ENCODE peak calls at places on chromosomes 6 and 20, in ten cellular contexts. F is spleen; C is cardiac muscle cell; Y is uterus; I is heart left ventricle; W is naive thymus-derived CD4-positive, alpha-beta T cell; Z is ovary; V is mammary epithelial cell; D is BJ; H is tibial artery. E is an unnamed sample. For H3K36me3, the result is how much of the 10 kb centered on the place peaks cover.

GRCh38 chr6:22145823-22146379 is 150.9 kb downstream of the PRL start:
- DNase-seq in F (no peak), C (peak), Y (peak), I (no peak), W (no peak), Z (no peak), V (peak), D (peak), H (no peak), E (no peak)

GRCh38 chr20:17538517-17539170 is 7.5 kb upstream of the BFSP1 start:
- DNase-seq in F (no peak), C (no peak), Y (no peak), I (no peak), W (no peak), Z (no peak), V (no peak), D (no peak), H (no peak), E (no peak)

GRCh38 chr6:14335071-14335470 is 217.5 kb downstream of the CD83 start:
- DNase-seq in F (no peak), C (no peak), Y (no peak), I (no peak), W (no peak), Z (no peak), V (no peak), D (no peak), H (no peak), E (no peak)

GRCh38 chr20:48056218-48056617 is 270.9 kb upstream of the SULF2 start:
- DNase-seq in F (no peak), C (no peak), Y (no peak), I (no peak), W (no peak), Z (no peak), V (peak), D (no peak), H (no peak), E (no peak)

GRCh38 chr6:170291271-170292110 is 613 bp upstream of the DLL1 start:
- DNase-seq in F (peak), C (no peak), Y (peak), I (peak), W (no peak), Z (peak), V (peak), D (no peak), H (peak), E (peak)

GRCh38 chr20:51542033-51542893 is at the start of gene NFATC2:
- DNase-seq in F (peak), C (no peak), Y (no peak), I (peak), W (peak), Z (peak), V (no peak), D (no peak), H (no peak), E (peak)

GRCh38 chr6:23414204-23414501 is 711.9 kb upstream of the NRSN1 start:
- DNase-seq in F (no peak), C (peak), Y (no peak), I (no peak), W (no peak), Z (no peak), V (peak), D (peak), H (no peak), E (no peak)

GRCh38 chr6:15183979-15184378 is 61.9 kb upstream of the JARID2 start:
- DNase-seq in F (no peak), C (no peak), Y (no peak), I (no peak), W (peak), Z (no peak), V (no peak), D (no peak), H (no peak), E (no peak)

GRCh38 chr6:87483929-87484328 is 11.2 kb downstream of the SLC35A1 start:
- DNase-seq in F (no peak), C (peak), Y (no peak), I (no peak), W (no peak), Z (no peak), V (peak), D (peak), H (no peak), E (peak)

GRCh38 chr20:14672066-14672465 is 334.7 kb upstream of the FLRT3 start:
- DNase-seq in F (no peak), C (peak), Y (no peak), I (no peak), W (no peak), Z (no peak), V (no peak), D (no peak), H (no peak), E (no peak)

GRCh38 chr6:140253096-140253495 is 878.6 kb upstream of the CITED2 start:
- DNase-seq in F (no peak), C (peak), Y (no peak), I (no peak), W (no peak), Z (no peak), V (no peak), D (no peak), H (no peak), E (no peak)

GRCh38 chr20:4065405-4065841 is 50.1 kb upstream of the RNF24 start:
- DNase-seq in F (no peak), C (peak), Y (no peak), I (no peak), W (no peak), Z (no peak), V (peak), D (no peak), H (no peak), E (no peak)

GRCh38 chr6:155374681-155375080 is 60.4 kb upstream of the TFB1M start:
- DNase-seq in F (no peak), C (no peak), Y (no peak), I (no peak), W (no peak), Z (no peak), V (no peak), D (no peak), H (no peak), E (no peak)

GRCh38 chr6:116508527-116508926 is 2.9 kb upstream of the CALHM5 start:
- DNase-seq in F (no peak), C (no peak), Y (no peak), I (no peak), W (no peak), Z (no peak), V (no peak), D (no peak), H (no peak), E (no peak)

GRCh38 chr6:2877057-2877882 is 25.8 kb downstream of the SERPINB9 start:
- DNase-seq in F (no peak), C (peak), Y (peak), I (no peak), W (no peak), Z (peak), V (peak), D (no peak), H (no peak), E (no peak)

GRCh38 chr20:14336667-14337066 is 745 bp downstream of the FLRT3 start:
- DNase-seq in F (no peak), C (peak), Y (no peak), I (no peak), W (no peak), Z (no peak), V (peak), D (no peak), H (no peak), E (no peak)

GRCh38 chr6:3561745-3562144 is 104.9 kb upstream of the SLC22A23 start:
- DNase-seq in F (no peak), C (peak), Y (no peak), I (no peak), W (no peak), Z (no peak), V (no peak), D (no peak), H (no peak), E (no peak)

GRCh38 chr6:25007269-25007699 is 71.5 kb upstream of the RIPOR2 start:
- DNase-seq in F (no peak), C (no peak), Y (no peak), I (no peak), W (no peak), Z (no peak), V (no peak), D (no peak), H (no peak), E (no peak)

GRCh38 chr20:35561268-35561667 is 19.4 kb downstream of the ERGIC3 start:
- DNase-seq in F (no peak), C (peak), Y (no peak), I (no peak), W (no peak), Z (no peak), V (no peak), D (no peak), H (no peak), E (peak)

GRCh38 chr20:34984756-34985261 is 29.1 kb downstream of the MYH7B start:
- DNase-seq in F (no peak), C (no peak), Y (no peak), I (peak), W (no peak), Z (no peak), V (no peak), D (no peak), H (no peak), E (no peak)

DNA sequence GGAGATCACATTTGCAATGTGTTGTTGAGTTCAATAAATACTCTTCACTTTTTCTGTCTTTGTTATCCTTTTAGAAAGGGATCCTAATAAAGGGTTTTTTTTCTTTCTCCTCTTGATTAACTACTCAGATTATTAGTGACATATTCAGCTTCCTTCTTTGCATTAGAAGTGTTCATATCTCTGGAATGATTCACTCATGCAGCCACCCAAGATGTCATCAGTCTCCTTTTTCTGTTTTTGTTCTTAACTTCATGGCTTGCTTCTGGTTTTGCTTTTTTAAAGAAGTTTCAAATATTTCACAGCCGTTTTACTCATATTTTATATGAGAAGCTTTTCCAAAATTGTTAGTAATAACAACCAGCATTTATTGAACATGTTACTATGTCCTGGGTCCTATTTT is 187.6 kb downstream of the TMEM242 start:
- DNase-seq in F (no peak), C (no peak), Y (no peak), I (no peak), W (no peak), Z (no peak), V (no peak), D (no peak), H (no peak), E (no peak)
- H3K36me3 ChIP-seq in F (under half), C (under half), Y (under half), I (under half), W (half or more), Z (under half), V (under half), D (under half), H (under half), E (under half)

DNA sequence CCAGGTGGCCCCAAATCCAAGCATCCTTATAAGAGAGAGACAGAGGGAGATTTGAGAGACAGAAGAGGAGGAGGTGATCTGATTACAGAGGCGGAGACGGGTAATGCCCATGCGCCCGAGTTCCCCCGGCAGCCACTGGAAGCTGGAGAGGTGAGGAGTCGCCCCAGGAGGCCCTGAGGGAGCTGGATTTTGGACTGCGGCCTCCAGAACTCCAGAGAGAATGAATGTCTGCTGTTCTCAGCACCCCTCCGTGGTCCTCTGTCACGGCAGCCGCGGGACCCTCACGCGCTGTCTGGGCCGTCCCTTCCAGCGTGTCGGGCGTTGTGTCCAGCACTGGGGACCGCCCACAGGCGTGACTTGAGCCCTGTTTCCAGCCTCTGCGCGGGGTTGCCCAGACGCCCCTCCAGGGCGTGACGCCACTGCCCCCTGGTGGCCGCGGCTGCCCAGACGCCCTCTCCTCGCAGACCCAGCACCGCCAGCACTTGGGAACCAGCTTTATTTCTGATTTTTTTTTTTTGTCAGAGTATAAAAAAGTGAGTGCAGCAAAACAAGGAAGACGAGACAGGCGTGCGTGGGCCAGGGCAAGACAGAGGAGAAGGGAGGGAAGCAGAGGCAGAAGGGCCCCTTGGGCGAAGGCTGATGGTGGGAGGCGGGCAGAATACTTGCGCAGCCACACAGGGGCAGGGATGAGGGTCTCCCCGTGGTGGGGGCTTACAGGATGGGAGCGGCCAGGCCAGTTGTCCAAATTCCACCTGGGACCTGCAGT is 4.1 kb upstream of the ZNF512B start:
- DNase-seq in F (peak), C (peak), Y (peak), I (peak), W (peak), Z (peak), V (peak), D (peak), H (peak), E (peak)
- H3K4me3 ChIP-seq in F (no peak), C (peak), Y (no peak), I (peak), W (no peak), Z (peak), V (no peak), D (peak), H (peak), E (no peak)

GRCh38 chr20:57399587-57400261 is 8.5 kb downstream of the RBM38 start:
- DNase-seq in F (peak), C (no peak), Y (no peak), I (peak), W (peak), Z (no peak), V (no peak), D (no peak), H (no peak), E (no peak)
- H3K36me3 ChIP-seq in F (under half), C (half or more), Y (under half), I (under half), W (half or more), Z (under half), V (under half), D (under half), H (half or more), E (half or more)

GRCh38 chr20:37598101-37598530 is 70.4 kb upstream of the BLCAP start:
- DNase-seq in F (no peak), C (no peak), Y (no peak), I (no peak), W (no peak), Z (no peak), V (no peak), D (no peak), H (no peak), E (no peak)
- H3K4me3 ChIP-seq in F (no peak), C (no peak), Y (no peak), I (no peak), W (no peak), Z (no peak), V (no peak), D (no peak), H (no peak), E (no peak)

GRCh38 chr6:101544286-101544685 is 150.8 kb downstream of the GRIK2 start:
- DNase-seq in F (no peak), C (no peak), Y (no peak), I (no peak), W (no peak), Z (no peak), V (peak), D (no peak), H (no peak), E (no peak)
- H3K36me3 ChIP-seq in F (under half), C (under half), Y (under half), I (under half), W (under half), Z (under half), V (under half), D (under half), H (under half), E (under half)

DNA sequence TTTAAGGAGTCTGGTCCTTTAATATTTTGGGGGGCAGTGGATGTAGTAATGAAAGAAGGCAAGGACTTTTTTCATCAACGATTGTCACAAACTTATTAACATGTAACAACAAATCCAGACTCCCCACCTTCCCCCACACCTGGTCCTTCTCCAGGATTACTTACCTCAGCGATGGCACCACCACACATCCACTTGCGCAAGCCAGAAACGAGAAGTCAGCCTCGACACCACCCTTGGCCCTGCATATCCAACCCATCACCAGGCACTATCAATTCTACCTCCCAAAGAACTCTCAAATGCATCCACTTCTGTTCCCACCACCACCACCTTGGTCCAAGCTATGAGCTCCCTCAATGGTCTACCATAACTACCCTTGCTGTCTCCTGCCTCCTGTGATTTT is 6.6 kb downstream of the EZR start:
- DNase-seq in F (no peak), C (no peak), Y (peak), I (no peak), W (no peak), Z (no peak), V (peak), D (no peak), H (no peak), E (no peak)
- H3K4me3 ChIP-seq in F (no peak), C (no peak), Y (no peak), I (no peak), W (peak), Z (no peak), V (no peak), D (no peak), H (no peak), E (peak)

GRCh38 chr6:44439270-44440045 is 52.0 kb downstream of the CDC5L start:
- DNase-seq in F (no peak), C (peak), Y (no peak), I (no peak), W (no peak), Z (no peak), V (peak), D (no peak), H (no peak), E (no peak)

GRCh38 chr6:44432726-44433125 is 45.2 kb downstream of the CDC5L start:
- DNase-seq in F (no peak), C (no peak), Y (no peak), I (no peak), W (no peak), Z (no peak), V (no peak), D (no peak), H (no peak), E (no peak)

GRCh38 chr6:44438827-44439226 is 51.3 kb downstream of the CDC5L start:
- DNase-seq in F (no peak), C (no peak), Y (no peak), I (no peak), W (no peak), Z (no peak), V (no peak), D (no peak), H (no peak), E (no peak)

GRCh38 chr6:44432227-44432626 is 44.7 kb downstream of the CDC5L start:
- DNase-seq in F (no peak), C (no peak), Y (no peak), I (no peak), W (no peak), Z (no peak), V (no peak), D (no peak), H (no peak), E (no peak)

DNA sequence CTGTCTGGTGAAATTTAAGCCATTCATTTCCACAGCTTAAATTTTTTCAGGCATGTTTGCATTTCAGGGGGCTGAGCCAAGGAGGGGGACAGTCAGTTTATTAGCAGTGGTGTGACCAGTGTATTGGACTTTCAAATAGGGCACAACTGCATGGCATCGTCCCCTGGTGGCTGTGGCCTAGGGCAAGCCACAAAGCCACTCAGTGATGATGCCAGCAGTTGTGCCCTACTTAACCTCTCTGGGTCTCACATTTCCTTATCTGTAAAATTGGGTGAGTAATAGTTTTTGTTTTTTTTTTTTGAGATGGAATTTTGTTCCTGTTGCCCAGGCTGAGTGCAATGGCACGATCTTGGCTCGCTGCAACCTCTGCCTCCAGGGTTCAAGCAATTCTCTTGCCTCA is 48.0 kb downstream of the CDC5L start:
- DNase-seq in F (no peak), C (no peak), Y (no peak), I (no peak), W (no peak), Z (no peak), V (no peak), D (no peak), H (no peak), E (no peak)
- H3K36me3 ChIP-seq in F (under half), C (under half), Y (under half), I (under half), W (under half), Z (under half), V (under half), D (under half), H (under half), E (under half)